ENCODE peak calls at places on chromosomes 6 and 20, in six cellular contexts. Z is CD4-positive, alpha-beta T cell; K is mesothelial cell of epicardium; C is ELR; B is glutamatergic neuron; P is germinal center. W is an unnamed sample.

GRCh38 chr20:34150616-34151015 is 38.6 kb upstream of the EIF2S2 start:
- DNase-seq in C (no peak), P (no peak), B (no peak), K (no peak), Z (no peak), W (no peak)

GRCh38 chr6:31834704-31835375 is 7.3 kb downstream of the HSPA1B start:
- DNase-seq in C (peak), B (peak), K (peak), P (peak), Z (peak), W (peak)

GRCh38 chr6:150876598-150876997 is 11.1 kb downstream of the MTHFD1L start:
- DNase-seq in P (no peak), B (no peak), K (no peak), Z (no peak), C (no peak), W (no peak)

GRCh38 chr6:110971458-110971857 is 10.4 kb upstream of the RPF2 start:
- DNase-seq in K (no peak), B (no peak), P (no peak), Z (no peak), C (no peak), W (no peak)

GRCh38 chr6:70131528-70131927 is 171.4 kb downstream of the COL9A1 start:
- DNase-seq in C (no peak), Z (no peak), B (no peak), K (no peak), P (no peak), W (no peak)

GRCh38 chr6:100612101-100612500 is 147.4 kb upstream of the SIM1 start:
- DNase-seq in P (no peak), K (no peak), Z (no peak), B (no peak), C (no peak), W (no peak)

GRCh38 chr6:129893513-129894098 is 32.5 kb upstream of the TMEM244 start:
- DNase-seq in P (peak), C (peak), B (no peak), Z (no peak), K (no peak), W (no peak)

GRCh38 chr20:13325033-13325432 is 104.0 kb downstream of the ISM1 start:
- DNase-seq in B (peak), K (no peak), Z (no peak), C (peak), P (no peak), W (no peak)

GRCh38 chr6:32604434-32604877 is 14.8 kb upstream of the HLA-DRB1 start:
- DNase-seq in Z (no peak), B (no peak), P (peak), K (no peak), C (no peak), W (peak)

GRCh38 chr6:137832110-137832509 is 34.9 kb upstream of the TNFAIP3 start:
- DNase-seq in C (peak), K (no peak), P (no peak), Z (no peak), B (no peak), W (no peak)

GRCh38 chr6:88165877-88166492 is at the start of gene CNR1:
- DNase-seq in P (peak), Z (no peak), B (peak), K (peak), C (no peak), W (peak)

GRCh38 chr6:52512199-52512598 is 64.7 kb downstream of the TRAM2 start:
- DNase-seq in K (no peak), B (no peak), Z (no peak), P (no peak), C (peak), W (no peak)

GRCh38 chr6:160412993-160413392 is 64.8 kb downstream of the SLC22A3 start:
- DNase-seq in K (no peak), C (no peak), B (no peak), Z (no peak), P (no peak), W (no peak)

GRCh38 chr6:68533339-68533795 is 101.7 kb upstream of the ADGRB3 start:
- DNase-seq in K (no peak), Z (no peak), P (no peak), B (no peak), C (no peak), W (no peak)

GRCh38 chr6:144007455-144007778 is 642 bp downstream of the PLAGL1 start:
- DNase-seq in K (no peak), Z (no peak), C (no peak), B (no peak), P (no peak), W (no peak)

GRCh38 chr6:44176130-44176934 is 17.7 kb downstream of the CAPN11 start:
- DNase-seq in C (no peak), P (no peak), Z (no peak), K (no peak), B (no peak), W (no peak)

GRCh38 chr6:3946779-3947178 is 97.6 kb downstream of the FAM50B start:
- DNase-seq in K (no peak), B (no peak), C (peak), P (no peak), Z (no peak), W (no peak)